ENCODE peak calls at places on chromosomes 2 and 18, in four cellular contexts. O is PC-3, L is astrocyte, W is HCT116. F is an unnamed sample. For H3K27me3, the result is how much of the 10 kb centered on the place peaks cover.

GRCh38 chr2:218658671-218659257 is 659 bp downstream of the ZNF142 start:
- DNase-seq in O (peak), L (peak), W (peak), F (peak)

GRCh38 chr2:189002079-189002478 is 27.9 kb downstream of the COL3A1 start:
- DNase-seq in L (peak), O (peak), W (peak), F (no peak)

GRCh38 chr18:39313992-39314391 is 1748.4 kb upstream of the CELF4 start:
- DNase-seq in L (no peak), W (no peak), O (no peak), F (no peak)

GRCh38 chr2:232342635-232343565 is 35.7 kb upstream of the ALPP start:
- DNase-seq in L (no peak), W (no peak), O (no peak), F (no peak)

GRCh38 chr2:111041398-111042202 is 79.1 kb upstream of the BCL2L11 start:
- DNase-seq in L (no peak), O (no peak), W (no peak), F (no peak)

GRCh38 chr2:237626813-237627451 is 455 bp upstream of the LRRFIP1 start:
- DNase-seq in O (no peak), W (no peak), L (no peak), F (no peak)

GRCh38 chr18:9413586-9413985 is 61.7 kb upstream of the RALBP1 start:
- DNase-seq in W (no peak), L (peak), O (no peak), F (no peak)

GRCh38 chr2:131055169-131056065 is 37.8 kb downstream of the FAM168B start:
- DNase-seq in W (no peak), L (peak), O (no peak), F (no peak)

GRCh38 chr18:61831071-61831470 is 61.7 kb downstream of the RNF152 start:
- DNase-seq in L (no peak), W (no peak), O (no peak), F (no peak)

GRCh38 chr2:72147303-72147970 is at the start of gene CYP26B1:
- DNase-seq in W (no peak), L (no peak), O (no peak), F (no peak)

GRCh38 chr2:26692814-26693286 is 328 bp downstream of the KCNK3 start:
- DNase-seq in L (peak), W (no peak), O (no peak), F (no peak)

GRCh38 chr2:7427293-7428060 is 510.3 kb downstream of the RNF144A start:
- DNase-seq in L (peak), O (peak), W (peak), F (peak)

GRCh38 chr2:55970506-55970905 is 46.9 kb upstream of the EFEMP1 start:
- DNase-seq in O (no peak), L (no peak), W (no peak), F (no peak)

GRCh38 chr2:111117666-111118454 is 2.9 kb upstream of the BCL2L11 start:
- DNase-seq in L (peak), W (no peak), O (no peak), F (no peak)

GRCh38 chr2:216308532-216308931 is 63.8 kb downstream of the MARCHF4 start:
- DNase-seq in L (peak), O (no peak), W (no peak), F (no peak)

GRCh38 chr2:9221223-9221622 is 14.6 kb downstream of the ASAP2 start:
- DNase-seq in W (no peak), O (no peak), L (no peak), F (no peak)

GRCh38 chr2:177592397-177592796 is 199.8 kb downstream of the AGPS start:
- DNase-seq in O (no peak), L (no peak), W (no peak), F (no peak)

GRCh38 chr2:198337368-198337767 is 533.0 kb downstream of the PLCL1 start:
- DNase-seq in W (no peak), O (no peak), L (no peak), F (no peak)

GRCh38 chr2:31033032-31033431 is 105.2 kb downstream of the GALNT14 start:
- DNase-seq in W (no peak), L (no peak), O (no peak), F (no peak)

GRCh38 chr18:48885951-48886400 is 64.8 kb downstream of the SMAD7 start:
- DNase-seq in W (no peak), O (no peak), L (no peak), F (no peak)

GRCh38 chr2:190789074-190790004 is 91.3 kb upstream of the GLS start:
- DNase-seq in O (no peak), L (no peak), W (no peak), F (no peak)

GRCh38 chr2:60410458-60411146 is 142.9 kb downstream of the BCL11A start:
- DNase-seq in L (no peak), O (no peak), W (no peak), F (no peak)

GRCh38 chr2:71417300-71418202 is 35.8 kb upstream of the DYSF start:
- DNase-seq in O (no peak), L (no peak), W (peak), F (no peak)

GRCh38 chr2:105869318-105869717 is 124.6 kb downstream of the NCK2 start:
- DNase-seq in L (no peak), O (no peak), W (no peak), F (no peak)

GRCh38 chr2:105872142-105872728 is 127.5 kb downstream of the NCK2 start:
- DNase-seq in W (no peak), L (no peak), O (no peak), F (no peak)

GRCh38 chr2:105868060-105868459 is 123.3 kb downstream of the NCK2 start:
- DNase-seq in O (no peak), W (no peak), L (no peak), F (no peak)

GRCh38 chr2:105870858-105871257 is 126.1 kb downstream of the NCK2 start:
- DNase-seq in O (no peak), W (no peak), L (no peak), F (no peak)

DNA sequence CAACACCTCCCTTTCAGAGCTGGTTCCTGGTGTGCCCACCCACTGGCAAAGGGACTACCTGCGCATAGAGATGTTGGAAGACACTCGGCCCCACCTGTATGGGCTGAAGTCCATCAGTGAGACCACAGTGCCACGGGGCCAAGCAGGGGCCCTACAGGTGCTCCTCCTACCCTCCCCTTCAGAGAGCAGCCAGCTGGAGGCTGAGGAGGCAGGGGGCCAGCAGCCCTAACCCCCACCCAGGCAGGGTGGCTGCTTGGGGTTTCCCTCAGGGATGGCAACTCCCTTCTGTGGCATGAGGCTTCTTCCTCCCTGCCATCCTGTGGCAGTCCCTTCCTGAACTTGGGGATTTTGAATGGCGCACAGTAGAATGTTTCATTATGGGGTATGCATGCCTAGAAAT is 125.3 kb downstream of the NCK2 start:
- DNase-seq in O (no peak), L (no peak), W (no peak), F (no peak)
- H3K4me2 ChIP-seq in O (no peak), L (no peak), W (no peak), F (no peak)

DNA sequence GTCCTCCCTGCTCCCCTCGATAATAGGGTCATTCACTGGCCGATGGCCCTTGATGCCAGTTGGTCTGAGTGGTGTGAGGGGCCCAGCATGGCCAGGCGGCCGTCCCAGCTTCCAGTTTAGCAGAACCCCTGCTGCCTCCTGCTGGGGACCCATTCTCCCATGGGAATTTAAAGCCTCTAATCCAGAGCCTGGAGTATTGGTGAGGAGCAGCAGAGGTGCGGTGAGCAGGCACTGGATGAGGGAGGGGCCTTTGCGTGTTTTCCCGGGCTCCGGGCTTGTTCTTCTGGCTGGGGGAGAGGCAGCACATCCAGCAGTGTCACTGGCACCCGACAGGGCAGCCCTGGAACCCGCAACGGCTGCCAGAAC is 17.4 kb downstream of the KCNIP3 start:
- DNase-seq in O (no peak), W (no peak), L (no peak), F (no peak)
- H3K27me3 ChIP-seq in O (under half), W (under half), L (under half), F (under half)

GRCh38 chr2:203803046-203803429 is 64.5 kb upstream of the CTLA4 start:
- DNase-seq in W (no peak), O (no peak), L (no peak), F (no peak)
- H3K4me2 ChIP-seq in W (no peak), O (no peak), L (peak), F (no peak)

DNA sequence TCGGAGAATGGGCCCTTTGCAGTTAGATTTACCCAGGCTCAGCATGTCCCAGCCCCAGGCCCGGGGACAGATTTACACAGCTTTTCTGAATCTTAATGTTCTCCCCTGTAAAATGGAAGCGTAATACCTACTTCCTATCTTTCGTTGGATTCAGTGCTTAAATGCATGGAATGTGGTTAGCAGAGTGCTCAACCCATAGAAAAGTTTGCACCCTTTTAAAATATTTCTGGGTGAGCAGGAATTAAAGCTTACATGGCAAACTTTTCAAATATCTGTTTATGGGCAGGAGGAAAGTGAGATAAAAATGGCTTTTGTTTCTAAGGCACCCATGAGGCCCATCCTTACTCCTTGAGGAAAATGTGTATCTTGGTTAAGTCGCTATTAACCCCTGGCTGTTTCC is 143.8 kb upstream of the MYCN start:
- DNase-seq in L (no peak), W (no peak), O (no peak), F (no peak)
- H3K27me3 ChIP-seq in L (under half), W (under half), O (under half), F (under half)

GRCh38 chr2:44716131-44716530 is 225.4 kb upstream of the SIX3 start:
- DNase-seq in L (peak), W (no peak), O (no peak), F (no peak)
- H3K4me2 ChIP-seq in L (no peak), W (no peak), O (no peak), F (no peak)

GRCh38 chr18:31498450-31499156 is 626 bp downstream of the DSG2 start:
- DNase-seq in W (no peak), O (no peak), L (peak), F (no peak)
- H3K27me3 ChIP-seq in W (under half), O (under half), L (under half), F (under half)

GRCh38 chr2:234026111-234026510 is 24.4 kb upstream of the SPP2 start:
- DNase-seq in L (peak), W (no peak), O (no peak), F (no peak)
- H3K4me2 ChIP-seq in L (peak), W (peak), O (no peak), F (no peak)

GRCh38 chr2:118856978-118857676 is 9.7 kb upstream of the EN1 start:
- DNase-seq in O (no peak), L (no peak), W (no peak), F (no peak)
- H3K27me3 ChIP-seq in O (under half), L (half or more), W (under half), F (under half)